ENCODE peak calls at places on chromosomes 6 and 20, in four cellular contexts. U, R, G and X are unnamed samples.

GRCh38 chr20:7693761-7694160 is 246.5 kb downstream of the HAO1 start:
- DNase-seq in U (no peak), R (no peak), G (no peak), X (no peak)

GRCh38 chr20:528923-529594 is 14.5 kb downstream of the CSNK2A1 start:
- DNase-seq in U (no peak), R (no peak), G (no peak), X (no peak)

GRCh38 chr6:88238901-88239300 is 72.8 kb upstream of the CNR1 start:
- DNase-seq in U (no peak), R (peak), G (no peak), X (no peak)

GRCh38 chr6:66496659-66497058 is 789.6 kb upstream of the EYS start:
- DNase-seq in U (peak), R (peak), G (no peak), X (no peak)

GRCh38 chr6:163837681-163838431 is 423.3 kb downstream of the QKI start:
- DNase-seq in U (peak), R (no peak), G (peak), X (no peak)

GRCh38 chr6:8066108-8066507 is 1.9 kb upstream of the BLOC1S5 start:
- DNase-seq in U (no peak), R (no peak), G (no peak), X (no peak)

GRCh38 chr20:19947611-19948264 is 69.4 kb upstream of the NAA20 start:
- DNase-seq in U (no peak), R (no peak), G (no peak), X (no peak)

GRCh38 chr20:9147553-9148024 is 78.7 kb downstream of the PLCB4 start:
- DNase-seq in U (no peak), R (no peak), G (no peak), X (no peak)

GRCh38 chr6:161091972-161092701 is 100.6 kb downstream of the MAP3K4 start:
- DNase-seq in U (no peak), R (no peak), G (no peak), X (no peak)

GRCh38 chr6:3221579-3221978 is 5.9 kb downstream of the TUBB2B start:
- DNase-seq in U (no peak), R (no peak), G (no peak), X (no peak)

GRCh38 chr6:72894091-72894490 is 272.2 kb downstream of the KCNQ5 start:
- DNase-seq in U (no peak), R (no peak), G (no peak), X (peak)

GRCh38 chr6:164825386-164825785 is 484.0 kb downstream of the C6orf118 start:
- DNase-seq in U (no peak), R (no peak), G (no peak), X (no peak)

GRCh38 chr20:34145280-34145819 is 33.3 kb upstream of the EIF2S2 start:
- DNase-seq in U (no peak), R (no peak), G (no peak), X (no peak)

GRCh38 chr20:57654998-57655811 is 35.0 kb upstream of the ZBP1 start:
- DNase-seq in U (no peak), R (no peak), G (no peak), X (no peak)

GRCh38 chr6:53679446-53679933 is 13.9 kb upstream of the KLHL31 start:
- DNase-seq in U (peak), R (no peak), G (no peak), X (no peak)

GRCh38 chr6:36118550-36119107 is 11.7 kb upstream of the MAPK13 start:
- DNase-seq in U (no peak), R (no peak), G (peak), X (no peak)

GRCh38 chr6:44237813-44238433 is 9.0 kb upstream of the HSP90AB1 start:
- DNase-seq in U (peak), R (peak), G (peak), X (peak)

GRCh38 chr20:37413354-37413753 is 67.4 kb downstream of the SRC start:
- DNase-seq in U (no peak), R (no peak), G (no peak), X (no peak)

GRCh38 chr20:36030143-36030542 is 61.8 kb downstream of the CNBD2 start:
- DNase-seq in U (no peak), R (no peak), G (no peak), X (no peak)